ENCODE peak calls at places on chromosomes 11 and 22, in seven cellular contexts. C is H9, U is neuronal stem cell, Z is mesendoderm, B is mesenchymal stem cell, P is H1, T is trophoblast cell. J is an unnamed sample.
A peak's percentile ranks its signal among the peaks of the same experiment; 100 is the strongest.

GRCh38 chr11:86211619-86212018 is 32.9 kb upstream of the EED start:
- DNase-seq in C (no peak), U (no peak), Z (no peak), B (no peak), P (no peak), T (no peak), J (no peak)

GRCh38 chr11:16341853-16342252 is 14.5 kb downstream of the SOX6 start:
- DNase-seq in C (no peak), U (no peak), Z (no peak), B (no peak), P (no peak), T (no peak), J (no peak)

GRCh38 chr22:17172172-17172833 is 13.2 kb upstream of the HDHD5 start:
- DNase-seq in C (peak; percentile 66), U (no peak), Z (no peak), B (no peak), P (no peak), T (peak; percentile 27), J (no peak)

GRCh38 chr11:75762885-75763284 is 5.7 kb upstream of the DGAT2 start:
- DNase-seq in C (no peak), U (no peak), Z (no peak), B (peak; percentile 74), P (no peak), T (peak; percentile 18), J (peak; percentile 54)

GRCh38 chr22:17370036-17370765 is 941 bp downstream of the CECR2 start:
- DNase-seq in C (no peak), U (no peak), Z (no peak), B (peak; percentile 1), P (peak; percentile 61), T (no peak), J (no peak)

GRCh38 chr11:2528301-2529050 is 83.7 kb downstream of the KCNQ1 start:
- DNase-seq in C (no peak), U (no peak), Z (no peak), B (no peak), P (no peak), T (no peak), J (no peak)

GRCh38 chr11:95586155-95586554 is 203.4 kb downstream of the FAM76B start:
- DNase-seq in C (no peak), U (no peak), Z (peak; percentile 3), B (peak; percentile 13), P (no peak), T (no peak), J (no peak)

GRCh38 chr11:133015457-133015856 is 516.8 kb downstream of the OPCML start:
- DNase-seq in C (no peak), U (no peak), Z (no peak), B (no peak), P (no peak), T (no peak), J (no peak)

GRCh38 chr22:19179472-19180048 is 1.0 kb upstream of the SLC25A1 start:
- DNase-seq in C (peak; percentile 88), U (peak; percentile 72), Z (peak; percentile 90), B (peak; percentile 86), P (peak; percentile 78), T (peak; percentile 69), J (peak; percentile 85)

GRCh38 chr22:22682807-22683667 is 38.6 kb downstream of the GGTLC2 start:
- DNase-seq in C (no peak), U (no peak), Z (no peak), B (no peak), P (no peak), T (no peak), J (peak; percentile 65)

GRCh38 chr11:76610871-76611475 is 59.6 kb downstream of the LRRC32 start:
- DNase-seq in C (no peak), U (no peak), Z (peak; percentile 72), B (peak; percentile 26), P (peak; percentile 43), T (peak; percentile 72), J (no peak)

GRCh38 chr11:132228756-132229325 is 858.4 kb downstream of the NTM start:
- DNase-seq in C (no peak), U (no peak), Z (peak; percentile 11), B (no peak), P (no peak), T (no peak), J (peak; percentile 43)

GRCh38 chr22:46696614-46697013 is 41.4 kb downstream of the CERK start:
- DNase-seq in C (no peak), U (no peak), Z (no peak), B (no peak), P (no peak), T (no peak), J (no peak)

GRCh38 chr22:44828193-44828592 is 75.8 kb downstream of the ARHGAP8 start:
- DNase-seq in C (peak; percentile 69), U (no peak), Z (peak; percentile 45), B (no peak), P (peak; percentile 88), T (no peak), J (no peak)

GRCh38 chr11:6437993-6438392 is 2.8 kb downstream of the HPX start:
- DNase-seq in C (no peak), U (no peak), Z (no peak), B (no peak), P (no peak), T (no peak), J (no peak)

GRCh38 chr11:35608502-35608901 is 9.8 kb upstream of the FJX1 start:
- DNase-seq in C (no peak), U (no peak), Z (no peak), B (no peak), P (no peak), T (no peak), J (no peak)

GRCh38 chr11:69884751-69885150 is 65.5 kb upstream of the FGF3 start:
- DNase-seq in C (no peak), U (no peak), Z (no peak), B (no peak), P (no peak), T (no peak), J (no peak)

GRCh38 chr22:32206774-32207758 is 2.2 kb upstream of the RFPL2 start:
- DNase-seq in C (peak; percentile 87), U (no peak), Z (peak; percentile 90), B (peak; percentile 5), P (peak; percentile 61), T (no peak), J (no peak)

GRCh38 chr11:129930306-129930705 is 34.9 kb upstream of the NFRKB start:
- DNase-seq in C (no peak), U (no peak), Z (no peak), B (no peak), P (no peak), T (peak; percentile 30), J (peak; percentile 33)

GRCh38 chr22:29149841-29150555 is 55.7 kb upstream of the EMID1 start:
- DNase-seq in C (peak; percentile 22), U (no peak), Z (no peak), B (no peak), P (no peak), T (no peak), J (no peak)

GRCh38 chr11:82682003-82682751 is 51.5 kb downstream of the FAM181B start:
- DNase-seq in C (peak; percentile 45), U (peak; percentile 40), Z (peak; percentile 88), B (peak; percentile 80), P (no peak), T (peak; percentile 4), J (peak; percentile 75)

GRCh38 chr11:111912535-111912934 is at the start of gene HSPB2:
- DNase-seq in C (no peak), U (no peak), Z (no peak), B (no peak), P (no peak), T (no peak), J (no peak)

GRCh38 chr11:27209562-27210005 is 153.4 kb downstream of the CCDC34 start:
- DNase-seq in C (no peak), U (no peak), Z (peak; percentile 83), B (peak; percentile 94), P (no peak), T (peak; percentile 66), J (peak; percentile 93)

GRCh38 chr11:61918251-61919112 is 1.1 kb upstream of the RAB3IL1 start:
- DNase-seq in C (no peak), U (no peak), Z (no peak), B (no peak), P (no peak), T (no peak), J (no peak)

GRCh38 chr11:3161720-3162409 is 3.2 kb downstream of the OSBPL5 start:
- DNase-seq in C (no peak), U (no peak), Z (no peak), B (no peak), P (no peak), T (no peak), J (no peak)

GRCh38 chr11:63508009-63508408 is 2.1 kb downstream of the LGALS12 start:
- DNase-seq in C (peak; percentile 88), U (peak; percentile 20), Z (peak; percentile 96), B (no peak), P (no peak), T (no peak), J (no peak)

GRCh38 chr11:69008774-69009440 is 4.1 kb downstream of the MRGPRF start:
- DNase-seq in C (peak; percentile 61), U (no peak), Z (peak; percentile 85), B (peak; percentile 98), P (no peak), T (peak; percentile 83), J (peak; percentile 99)

GRCh38 chr11:991711-992307 is 44.7 kb downstream of the MUC6 start:
- DNase-seq in C (no peak), U (no peak), Z (no peak), B (no peak), P (no peak), T (no peak), J (no peak)
- H3K4ac ChIP-seq in C (no peak overlapping the region), U (no peak overlapping the region), Z (no peak overlapping the region), B (no peak overlapping the region), P (no peak overlapping the region), T (no peak overlapping the region), J (no peak overlapping the region)

GRCh38 chr11:47550288-47551052 is 2.5 kb downstream of the CELF1 start:
- DNase-seq in C (no peak), U (no peak), Z (no peak), B (peak; percentile 10), P (no peak), T (no peak), J (no peak)
- H3K4ac ChIP-seq in C (no peak overlapping the region), U (no peak overlapping the region), Z (no peak overlapping the region), B (no peak overlapping the region), P (no peak overlapping the region), T (peak overlapping the region; percentile 98), J (no peak overlapping the region)

DNA sequence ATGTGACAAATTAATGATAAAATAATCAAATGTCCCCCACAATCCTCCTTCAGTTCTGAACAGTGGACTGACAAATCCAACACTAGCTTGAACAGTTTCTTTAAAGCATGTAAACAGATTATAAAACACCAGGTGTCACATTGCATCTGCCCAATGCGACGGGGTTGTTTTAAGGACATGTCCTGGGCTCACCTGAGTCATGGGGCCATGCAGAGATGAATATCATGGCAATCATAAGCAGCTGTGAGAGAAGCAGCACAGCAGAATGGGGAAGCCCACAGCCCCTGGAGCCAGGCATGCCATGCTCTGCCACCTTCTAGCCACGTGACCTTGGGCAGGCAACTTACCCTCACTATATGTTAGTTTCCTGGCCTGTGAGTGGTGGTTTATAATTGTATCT is 93.9 kb upstream of the KCNA4 start:
- DNase-seq in C (no peak), U (no peak), Z (no peak), B (no peak), P (no peak), T (no peak), J (no peak)
- H3K4ac ChIP-seq in C (no peak overlapping the region), U (no peak overlapping the region), Z (no peak overlapping the region), B (no peak overlapping the region), P (no peak overlapping the region), T (no peak overlapping the region), J (no peak overlapping the region)

DNA sequence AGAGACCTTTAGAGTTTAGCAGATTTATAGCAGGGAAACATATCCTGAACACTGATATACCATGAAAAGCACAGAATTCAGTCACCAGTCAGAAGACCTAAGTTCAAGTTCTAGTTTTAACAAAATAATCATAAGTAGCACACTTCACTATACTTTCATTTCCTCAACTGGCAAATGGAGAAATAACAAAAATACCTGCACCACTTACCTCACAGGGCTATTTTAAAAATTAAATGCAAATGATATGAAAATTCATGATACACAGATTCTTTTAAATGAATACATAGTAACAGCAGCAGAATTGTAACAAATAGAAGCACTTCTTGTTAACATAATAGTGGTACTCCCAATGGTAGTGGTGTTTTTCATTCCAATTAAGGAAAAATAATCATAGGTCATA is 139.0 kb downstream of the FCHSD2 start:
- DNase-seq in C (no peak), U (no peak), Z (no peak), B (no peak), P (no peak), T (no peak), J (no peak)
- H3K4ac ChIP-seq in C (no peak overlapping the region), U (no peak overlapping the region), Z (no peak overlapping the region), B (no peak overlapping the region), P (no peak overlapping the region), T (no peak overlapping the region), J (no peak overlapping the region)

J was measured in IMR-90.